ENCODE peak calls at places on chromosomes 12 and 14, in five cellular contexts. T is heart left ventricle, H is PC-9, S is stomach, I is body of pancreas. Y is an unnamed sample.
A peak's percentile ranks its signal among the peaks of the same experiment; 100 is the strongest.

GRCh38 chr12:123748661-123749060 is 13.4 kb upstream of the DNAH10 start:
- DNase-seq in T (no peak), H (no peak), S (no peak), I (no peak), Y (no peak)

GRCh38 chr14:93317836-93318807 is 14.7 kb downstream of the BTBD7 start:
- DNase-seq in T (no peak), H (peak; percentile 53), S (no peak), I (no peak), Y (peak; percentile 37)

GRCh38 chr14:99316281-99317163 is 44.5 kb upstream of the BCL11B start:
- DNase-seq in T (no peak), H (peak; percentile 37), S (peak; percentile 78), I (no peak), Y (no peak)

GRCh38 chr12:13223176-13223806 is 26.8 kb downstream of the EMP1 start:
- DNase-seq in T (no peak), H (peak; percentile 95), S (no peak), I (no peak), Y (peak; percentile 74)

GRCh38 chr12:132490481-132491348 is 764 bp downstream of the FBRSL1 start:
- DNase-seq in T (peak; percentile 61), H (no peak), S (no peak), I (peak; percentile 59), Y (no peak)

GRCh38 chr12:53764630-53765029 is 12.9 kb upstream of the CISTR start:
- DNase-seq in T (no peak), H (no peak), S (no peak), I (no peak), Y (no peak)

GRCh38 chr14:99806841-99807240 is 13.6 kb downstream of the EML1 start:
- DNase-seq in T (no peak), H (no peak), S (no peak), I (no peak), Y (no peak)

GRCh38 chr14:20802341-20803084 is at the start of gene RNASE1:
- DNase-seq in T (no peak), H (no peak), S (peak; percentile 71), I (peak; percentile 72), Y (no peak)

DNA sequence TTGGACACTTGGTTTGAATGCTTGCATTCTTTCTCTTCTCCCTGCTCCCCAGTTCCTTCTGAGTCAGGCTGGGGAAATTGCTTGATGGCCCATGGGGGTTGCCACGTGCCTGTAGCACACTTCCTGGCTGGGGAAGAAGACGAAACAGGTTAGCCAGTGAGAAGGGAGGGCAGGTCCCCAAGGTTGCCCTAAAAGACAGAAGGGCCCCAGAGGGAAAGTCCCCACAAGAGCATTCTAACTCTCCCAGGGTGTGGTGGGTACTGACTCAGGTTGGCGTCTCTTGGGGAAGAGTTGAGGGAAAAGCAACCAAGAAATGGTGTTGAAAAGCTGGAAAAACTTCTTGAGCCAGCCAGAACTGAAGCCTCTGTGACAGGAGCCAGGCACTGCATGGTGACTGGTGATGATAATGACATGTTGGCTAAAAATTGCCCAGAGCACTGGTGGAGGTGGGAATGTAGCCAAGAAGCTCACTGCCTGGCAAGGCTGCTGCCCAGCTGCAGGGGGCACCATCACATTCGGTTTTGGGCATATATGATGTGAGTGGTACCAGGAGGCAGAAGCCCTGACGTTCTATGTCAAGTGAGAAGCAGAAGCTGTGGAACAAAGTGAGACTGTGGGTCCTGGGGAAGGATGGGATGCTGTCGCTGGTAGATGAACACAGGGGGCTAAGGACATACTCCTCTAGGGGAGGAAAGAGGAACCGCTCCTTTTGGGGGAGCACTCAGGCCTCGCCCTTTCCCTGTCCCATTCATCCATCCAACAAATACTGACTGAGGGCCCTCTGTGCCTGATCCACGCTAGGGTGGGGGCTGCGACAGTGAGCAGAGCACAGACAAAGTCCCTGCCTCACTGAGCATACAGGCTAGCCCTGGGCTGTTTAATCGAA is 8.1 kb upstream of the RABGGTA start:
- DNase-seq in T (no peak), H (peak; percentile 51), S (no peak), I (peak; percentile 69), Y (no peak)
- H3K4me1 ChIP-seq in T (peaks cover 6% of the 10 kb centered on the region), H (peaks cover 8% of the 10 kb centered on the region), S (no peaks in the 10 kb centered on the region), I (peaks cover 19% of the 10 kb centered on the region), Y (no peaks in the 10 kb centered on the region)

DNA sequence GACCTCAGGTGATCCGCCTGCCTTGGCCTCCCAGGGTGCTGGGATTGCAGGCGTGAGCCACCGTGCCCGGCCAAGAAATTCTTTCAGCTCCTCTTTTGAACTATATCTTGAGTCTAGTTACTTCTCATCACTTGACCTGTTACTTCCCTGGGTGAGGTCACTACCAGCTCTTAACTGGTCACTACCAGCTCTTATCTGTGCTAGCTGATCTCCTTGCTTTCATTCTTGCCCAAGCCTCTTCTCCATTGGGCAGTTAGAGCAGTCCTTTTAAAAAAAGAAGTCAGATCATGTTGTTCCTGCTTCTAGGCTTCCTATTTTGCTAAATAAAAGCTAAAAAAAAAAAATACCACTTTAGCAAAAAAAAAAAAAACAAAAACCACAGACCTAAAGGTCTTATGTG is 63.4 kb downstream of the RAD51B start:
- DNase-seq in T (no peak), H (no peak), S (no peak), I (no peak), Y (no peak)
- H3K4me1 ChIP-seq in T (no peaks in the 10 kb centered on the region), H (no peaks in the 10 kb centered on the region), S (no peaks in the 10 kb centered on the region), I (no peaks in the 10 kb centered on the region), Y (no peaks in the 10 kb centered on the region)

DNA sequence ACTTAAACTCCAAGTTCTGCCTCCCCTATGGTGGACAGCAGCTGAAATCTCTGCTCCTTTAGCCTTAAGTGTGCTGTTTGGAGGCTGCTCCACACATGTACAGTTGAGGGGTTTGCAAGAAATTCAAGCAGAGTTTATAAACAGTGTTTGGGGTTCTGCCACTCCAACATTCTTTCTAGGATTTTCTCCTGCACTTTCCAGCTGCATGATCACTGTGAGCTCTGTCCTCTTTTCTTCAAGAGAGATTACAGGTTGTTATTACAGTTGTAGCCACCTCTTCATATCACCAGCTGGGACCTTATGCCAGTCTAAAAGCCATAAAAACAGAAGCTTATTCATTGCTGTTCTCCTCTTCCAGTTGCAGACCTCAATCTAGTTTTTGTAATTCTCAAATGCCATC is 8.4 kb downstream of the ZBTB25 start:
- DNase-seq in T (no peak), H (no peak), S (no peak), I (no peak), Y (no peak)
- H3K4me1 ChIP-seq in T (no peaks in the 10 kb centered on the region), H (peaks cover under 1% of the 10 kb centered on the region), S (no peaks in the 10 kb centered on the region), I (peaks cover 4% of the 10 kb centered on the region), Y (no peaks in the 10 kb centered on the region)

GRCh38 chr14:61476737-61477410 is 155.5 kb downstream of the PRKCH start:
- DNase-seq in T (no peak), H (peak; percentile 94), S (peak; percentile 48), I (no peak), Y (no peak)

GRCh38 chr14:61478971-61479473 is 157.6 kb downstream of the PRKCH start:
- DNase-seq in T (no peak), H (no peak), S (no peak), I (no peak), Y (no peak)

GRCh38 chr14:61476105-61476736 is 154.8 kb downstream of the PRKCH start:
- DNase-seq in T (no peak), H (no peak), S (no peak), I (no peak), Y (no peak)

GRCh38 chr14:61479746-61480502 is 158.5 kb downstream of the PRKCH start:
- DNase-seq in T (no peak), H (peak; percentile 96), S (no peak), I (no peak), Y (no peak)

DNA sequence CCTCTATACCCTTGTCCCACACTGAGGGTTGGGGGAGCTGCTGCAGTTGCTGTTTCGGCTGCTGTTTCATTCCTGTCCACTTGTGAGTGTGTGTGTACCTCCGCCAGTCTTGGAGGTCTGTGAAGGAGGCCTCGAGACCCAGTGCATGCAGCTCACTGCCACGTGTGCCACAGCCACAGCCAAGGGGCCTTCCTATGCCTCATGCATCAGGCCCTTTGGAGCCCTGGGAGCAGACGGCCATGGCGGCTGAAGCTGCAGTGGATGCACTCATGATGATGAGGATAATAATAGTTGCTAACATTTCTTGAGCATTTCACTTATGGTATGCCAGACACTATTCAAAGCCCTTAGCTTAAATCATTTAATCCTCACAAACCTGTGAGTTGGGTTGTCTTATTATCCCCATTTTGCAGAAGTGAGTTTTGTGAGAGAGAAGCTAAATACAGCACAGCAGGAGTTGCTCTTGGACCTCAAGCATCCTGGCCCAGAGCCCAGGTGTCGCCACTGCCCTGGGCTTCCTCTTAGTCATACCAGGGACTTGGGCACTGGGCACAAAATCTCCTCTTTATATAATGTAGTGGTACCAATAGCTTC is 156.6 kb downstream of the PRKCH start:
- DNase-seq in T (peak; percentile 84), H (peak; percentile 87), S (peak; percentile 89), I (peak; percentile 94), Y (no peak)
- H3K4me1 ChIP-seq in T (peaks cover 40% of the 10 kb centered on the region), H (peaks cover 96% of the 10 kb centered on the region), S (peaks cover 41% of the 10 kb centered on the region), I (peaks cover 52% of the 10 kb centered on the region), Y (peaks cover 38% of the 10 kb centered on the region)

GRCh38 chr12:122021822-122022392 is at the start of gene BCL7A:
- DNase-seq in T (peak; percentile 81), H (no peak), S (peak; percentile 70), I (peak; percentile 87), Y (peak; percentile 64)

GRCh38 chr12:122018457-122018856 is 3.2 kb upstream of the BCL7A start:
- DNase-seq in T (no peak), H (no peak), S (no peak), I (no peak), Y (no peak)

GRCh38 chr12:122021193-122021821 is 377 bp upstream of the BCL7A start:
- DNase-seq in T (peak; percentile 70), H (no peak), S (no peak), I (peak; percentile 55), Y (peak; percentile 7)

GRCh38 chr12:122020795-122021192 is 890 bp upstream of the BCL7A start:
- DNase-seq in T (no peak), H (no peak), S (no peak), I (peak; percentile 14), Y (no peak)

DNA sequence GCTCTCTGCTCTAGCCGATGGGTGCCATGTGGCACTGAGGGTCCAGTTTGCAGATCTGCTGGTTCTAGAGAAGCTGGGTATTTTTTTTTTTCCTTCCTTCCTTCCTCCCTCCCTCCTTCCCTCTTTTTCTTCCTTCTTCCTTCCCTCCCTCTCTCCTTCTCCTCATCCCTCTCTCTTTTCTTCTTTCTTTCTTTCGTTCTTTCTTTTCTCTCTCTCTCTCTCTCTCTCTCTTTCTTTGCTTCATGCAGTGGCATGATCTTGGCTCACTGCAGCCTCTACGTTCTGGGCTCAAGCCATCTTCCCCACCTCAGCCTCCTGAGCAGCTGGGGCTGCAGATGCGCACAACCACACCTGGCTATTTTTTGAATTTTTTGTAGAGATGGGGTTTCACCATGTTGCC is 2.7 kb upstream of the BCL7A start:
- DNase-seq in T (peak; percentile 8), H (no peak), S (no peak), I (no peak), Y (no peak)
- H3K4me1 ChIP-seq in T (peaks cover 4% of the 10 kb centered on the region), H (no peaks in the 10 kb centered on the region), S (peaks cover 10% of the 10 kb centered on the region), I (peaks cover 17% of the 10 kb centered on the region), Y (peaks cover 20% of the 10 kb centered on the region)

Y was measured in SJSA1.